ENCODE peak calls at places on chromosomes 7 and 10, in nine cellular contexts. V is psoas muscle, C is heart right ventricle, U is epithelial cell of esophagus, S is fibroblast of the aortic adventitia, F is bronchial epithelial cell, Q is RWPE2, J is HFF-Myc, O is Peyer's patch. L is an unnamed sample.

GRCh38 chr7:21912931-21913780 is 32.5 kb downstream of the CDCA7L start:
- DNase-seq in J (no peak), C (no peak), Q (no peak), F (no peak), S (no peak), O (no peak), V (no peak), U (no peak), L (no peak)

GRCh38 chr7:42107484-42107883 is 129.5 kb downstream of the GLI3 start:
- DNase-seq in S (peak; percentile 85), C (peak; percentile 23), O (no peak), V (no peak), J (no peak), F (peak; percentile 37), Q (no peak), U (peak; percentile 36), L (no peak)

GRCh38 chr10:79050896-79051555 is 17.7 kb upstream of the ZMIZ1 start:
- DNase-seq in Q (peak; percentile 30), O (no peak), V (peak; percentile 51), J (no peak), U (peak; percentile 39), C (no peak), F (peak; percentile 55), S (peak; percentile 66), L (no peak)

GRCh38 chr7:142188846-142189245 is 69.0 kb downstream of the PRSS58 start:
- DNase-seq in O (no peak), S (peak; percentile 18), C (no peak), Q (no peak), V (no peak), J (no peak), U (peak; percentile 44), F (peak; percentile 47), L (no peak)

GRCh38 chr10:124977161-124977560 is 35.2 kb downstream of the ZRANB1 start:
- DNase-seq in Q (no peak), O (no peak), F (no peak), C (no peak), U (no peak), J (no peak), V (no peak), S (no peak), L (no peak)

GRCh38 chr7:5525271-5526189 is 101.9 kb upstream of the TNRC18 start:
- DNase-seq in C (no peak), S (peak; percentile 58), Q (no peak), J (no peak), O (no peak), U (peak; percentile 78), V (no peak), F (peak; percentile 69), L (peak; percentile 90)

GRCh38 chr10:123999261-123999660 is 94.1 kb downstream of the CHST15 start:
- DNase-seq in O (peak; percentile 8), J (no peak), S (no peak), C (no peak), Q (no peak), U (no peak), F (no peak), V (no peak), L (no peak)

GRCh38 chr7:66877577-66878300 is 43.3 kb upstream of the TMEM248 start:
- DNase-seq in F (no peak), C (no peak), V (no peak), Q (no peak), J (no peak), O (no peak), S (no peak), U (no peak), L (peak; percentile 77)

GRCh38 chr10:132389631-132390454 is 7.2 kb upstream of the PWWP2B start:
- DNase-seq in S (peak; percentile 65), C (no peak), Q (peak; percentile 63), O (no peak), U (no peak), J (no peak), V (peak; percentile 49), F (no peak), L (no peak)

GRCh38 chr10:95653895-95654294 is 2.6 kb downstream of the ALDH18A1 start:
- DNase-seq in O (no peak), S (no peak), J (no peak), V (no peak), U (no peak), Q (no peak), C (no peak), F (no peak), L (no peak)

GRCh38 chr7:151378011-151378410 is 31.8 kb downstream of the WDR86 start:
- DNase-seq in S (no peak), C (no peak), O (no peak), F (no peak), Q (no peak), U (no peak), V (no peak), J (no peak), L (no peak)

GRCh38 chr10:116538461-116538860 is 7.3 kb upstream of the PNLIP start:
- DNase-seq in C (no peak), O (no peak), U (peak; percentile 75), S (no peak), J (no peak), Q (no peak), V (no peak), F (peak; percentile 82), L (no peak)

DNA sequence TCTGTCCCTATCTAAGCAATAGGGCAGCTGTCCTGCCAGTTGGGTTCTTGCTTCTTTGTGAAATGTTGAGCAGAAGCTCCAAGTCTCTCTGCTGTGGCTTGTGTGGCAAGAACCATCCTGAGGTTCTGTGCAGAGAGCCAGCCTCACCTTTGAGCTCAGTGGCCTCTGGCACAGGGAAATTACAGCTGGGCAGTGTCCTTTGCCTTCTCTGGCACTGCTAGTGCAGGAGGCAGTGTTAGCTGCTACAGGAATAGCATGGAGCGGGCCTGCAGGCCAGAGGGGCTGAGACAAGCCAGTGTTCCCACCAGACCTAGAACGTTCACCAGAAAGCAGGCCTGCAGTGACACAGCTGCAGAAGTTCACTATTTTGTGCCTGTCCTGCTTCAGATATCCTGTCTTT is 1.8 kb downstream of the PRXL2A start:
- DNase-seq in V (no peak), J (no peak), Q (no peak), C (no peak), O (no peak), F (no peak), S (no peak), U (no peak), L (no peak)
- H3K4me3 ChIP-seq in V (peak overlapping the region; percentile 95), J (no peak overlapping the region), Q (no peak overlapping the region), C (peak overlapping the region; percentile 86), O (peak overlapping the region; percentile 10), F (no peak overlapping the region), S (no peak overlapping the region), U (no peak overlapping the region), L (no peak overlapping the region)

GRCh38 chr10:114565066-114565465 is 93.0 kb downstream of the ABLIM1 start:
- DNase-seq in S (no peak), O (no peak), J (no peak), U (peak; percentile 33), Q (no peak), F (peak; percentile 22), V (no peak), C (no peak), L (no peak)
- TF ChIP-seq CTCF in S (no peak), O (no peak), J (no peak), U (no peak), Q (no peak), F (no peak), V (no peak), C (no peak), L (no peak)

GRCh38 chr10:122879339-122880273 is at the start of gene FAM24B:
- DNase-seq in S (peak; percentile 99), O (peak; percentile 91), V (peak; percentile 96), J (peak; percentile 97), U (peak; percentile 98), Q (peak; percentile 96), C (peak; percentile 94), F (peak; percentile 98), L (peak; percentile 98)
- H3K4me3 ChIP-seq in S (peak within 1 kb of the TSS; percentile 82), O (peak within 1 kb of the TSS; percentile 58), V (peak within 1 kb of the TSS; percentile 71), J (peak within 1 kb of the TSS; percentile 66), U (peak within 1 kb of the TSS; percentile 87), Q (peak within 1 kb of the TSS; percentile 47), C (peak within 1 kb of the TSS; percentile 77), F (peak within 1 kb of the TSS; percentile 67), L (peak within 1 kb of the TSS; percentile 75)

DNA sequence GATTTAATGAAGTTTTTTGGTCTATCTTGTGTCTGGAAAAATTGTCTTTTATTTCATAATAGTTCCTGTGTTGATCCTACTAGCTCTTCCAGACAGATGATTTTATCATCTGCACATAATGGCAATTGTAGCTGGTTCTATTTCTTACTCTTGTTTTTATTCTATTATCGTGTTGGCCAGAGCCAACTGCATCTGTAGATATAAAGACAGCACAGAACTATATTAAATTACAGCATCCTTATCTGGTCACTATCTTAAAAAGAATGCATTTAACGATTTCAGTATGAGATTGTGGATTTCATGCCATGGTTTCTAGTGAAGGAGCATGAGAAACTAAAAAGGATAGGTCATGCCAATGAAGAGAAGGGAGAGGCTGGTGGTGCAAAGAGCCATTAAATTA is 1250.1 kb downstream of the REEP3 start:
- DNase-seq in S (no peak), F (no peak), V (no peak), O (no peak), U (no peak), Q (no peak), J (no peak), C (no peak), L (no peak)
- TF ChIP-seq CTCF in S (no peak), F (no peak), V (no peak), O (no peak), U (no peak), Q (no peak), J (no peak), C (no peak), L (no peak)

GRCh38 chr7:25261545-25262135 is 33.4 kb upstream of the NPVF start:
- DNase-seq in J (no peak), U (no peak), O (no peak), F (no peak), C (no peak), Q (no peak), S (no peak), V (no peak), L (no peak)
- H3K4me3 ChIP-seq in J (no peak overlapping the region), U (no peak overlapping the region), O (no peak overlapping the region), F (no peak overlapping the region), C (no peak overlapping the region), Q (no peak overlapping the region), S (no peak overlapping the region), V (no peak overlapping the region), L (no peak overlapping the region)

L was measured in GM12865.